ENCODE peak calls at places on chromosomes 13 and 19, in five cellular contexts. Z is mesothelial cell of epicardium, G is breast epithelium, W is GM06990, H is HFF-Myc. S is an unnamed sample.

GRCh38 chr13:76148926-76149325 is 512.8 kb downstream of the LMO7 start:
- DNase-seq in Z (no peak), G (no peak), W (no peak), H (no peak), S (no peak)

GRCh38 chr13:109981000-109981399 is 194.6 kb upstream of the IRS2 start:
- DNase-seq in Z (no peak), G (no peak), H (no peak), W (no peak), S (no peak)

GRCh38 chr19:17243854-17244617 is 1.7 kb downstream of the NR2F6 start:
- DNase-seq in G (no peak), Z (no peak), W (no peak), H (no peak), S (no peak)

GRCh38 chr13:91045351-91046034 is 302.0 kb upstream of the MIR17HG start:
- DNase-seq in H (no peak), W (no peak), Z (no peak), G (no peak), S (peak)

GRCh38 chr13:58804832-58805231 is 1173.3 kb downstream of the PCDH17 start:
- DNase-seq in G (no peak), H (no peak), Z (no peak), W (no peak), S (no peak)

GRCh38 chr13:34172048-34172447 is 354.1 kb downstream of the RFC3 start:
- DNase-seq in W (no peak), H (no peak), G (no peak), Z (no peak), S (no peak)

GRCh38 chr19:584240-585001 is 5.3 kb upstream of the HCN2 start:
- DNase-seq in H (no peak), Z (peak), W (peak), G (no peak), S (peak)

GRCh38 chr13:51258612-51259358 is 36.6 kb downstream of the FAM124A start:
- DNase-seq in Z (no peak), H (no peak), G (no peak), W (no peak), S (no peak)

GRCh38 chr13:64186503-64186902 is 2770.9 kb upstream of the PCDH20 start:
- DNase-seq in W (no peak), G (no peak), H (no peak), Z (no peak), S (no peak)

GRCh38 chr13:46662690-46663089 is 109.7 kb downstream of the LRCH1 start:
- DNase-seq in G (no peak), Z (no peak), H (no peak), W (no peak), S (no peak)

GRCh38 chr19:7349961-7350711 is 1.4 kb downstream of the ARHGEF18 start:
- DNase-seq in H (no peak), G (no peak), Z (no peak), W (peak), S (peak)
- TF ChIP-seq CTCF in H (no peak), G (no peak), Z (no peak), W (no peak), S (no peak)

GRCh38 chr19:37114001-37114400 is 35.8 kb downstream of the ZNF420 start:
- DNase-seq in G (no peak), Z (no peak), H (no peak), W (no peak), S (no peak)
- TF ChIP-seq CTCF in G (no peak), Z (peak), H (peak), W (no peak), S (no peak)

DNA sequence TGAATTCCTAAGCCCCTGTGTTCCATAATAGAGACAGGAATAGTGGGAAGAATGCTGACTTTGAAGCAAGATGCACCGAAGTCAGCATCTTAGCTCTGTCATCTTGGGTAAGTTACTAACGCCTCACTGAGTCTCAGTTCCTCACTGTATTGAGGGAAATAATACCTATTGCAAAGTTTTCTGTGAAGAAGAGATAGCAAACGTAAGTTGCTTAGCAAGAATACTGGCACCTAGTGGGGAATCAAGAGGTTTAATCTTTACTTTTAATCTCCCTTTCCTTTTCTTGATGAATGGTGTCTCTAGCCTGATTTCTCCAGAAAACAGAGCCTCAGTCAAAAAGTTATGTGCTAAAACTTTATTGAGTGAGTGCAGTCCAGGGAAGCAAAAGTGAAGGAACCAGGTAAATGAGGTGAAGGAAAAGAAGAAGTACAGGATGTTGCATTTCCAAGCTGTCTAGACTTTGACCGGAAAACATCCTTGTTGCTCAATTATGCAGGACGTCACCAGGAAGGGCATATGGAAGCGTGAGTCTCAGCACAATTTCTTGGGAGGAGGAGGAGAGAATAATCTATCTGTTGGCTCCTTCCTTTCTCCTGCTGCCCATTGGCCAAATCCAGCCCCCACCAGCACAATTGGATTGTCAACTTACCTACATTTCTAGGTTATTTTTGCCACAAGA is 210.0 kb downstream of the B3GLCT start:
- DNase-seq in Z (no peak), G (no peak), W (no peak), H (no peak), S (no peak)
- TF ChIP-seq CTCF in Z (no peak), G (no peak), W (peak), H (no peak), S (no peak)

DNA sequence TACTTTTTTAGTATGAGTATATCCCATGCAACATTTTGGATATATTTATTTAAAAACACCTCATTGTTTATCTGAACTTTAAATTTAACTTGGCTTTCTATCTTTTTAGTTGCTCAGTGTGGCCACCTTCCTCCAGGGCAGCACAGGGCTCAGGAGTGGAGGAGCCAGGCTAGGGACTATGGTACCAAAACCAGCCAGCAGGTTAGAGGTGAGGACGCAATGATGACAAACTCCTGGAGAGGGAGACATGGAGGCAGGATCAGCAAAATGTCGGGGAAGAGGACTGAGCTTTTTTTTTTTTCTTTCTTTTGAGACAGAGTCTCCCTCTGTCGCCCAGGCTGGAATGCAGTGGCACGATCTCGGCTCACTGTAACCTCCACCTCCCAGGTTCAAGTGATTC is 29.6 kb upstream of the CALM3 start:
- DNase-seq in H (no peak), W (no peak), G (no peak), Z (no peak), S (no peak)
- TF ChIP-seq CTCF in H (peak), W (no peak), G (no peak), Z (no peak), S (no peak)

GRCh38 chr13:43411211-43411610 is 375.6 kb downstream of the ENOX1 start:
- DNase-seq in H (no peak), G (no peak), Z (no peak), W (no peak), S (no peak)

GRCh38 chr13:43401364-43401763 is 378.0 kb downstream of the DNAJC15 start:
- DNase-seq in Z (no peak), W (no peak), H (no peak), G (no peak), S (no peak)

GRCh38 chr13:43407023-43407581 is 379.7 kb downstream of the ENOX1 start:
- DNase-seq in G (no peak), H (no peak), W (no peak), Z (no peak), S (no peak)

GRCh38 chr13:43408274-43408673 is 378.5 kb downstream of the ENOX1 start:
- DNase-seq in Z (no peak), W (no peak), H (no peak), G (no peak), S (no peak)

GRCh38 chr13:43405457-43405856 is 381.3 kb downstream of the ENOX1 start:
- DNase-seq in G (no peak), H (peak), W (no peak), Z (no peak), S (no peak)
- TF ChIP-seq CTCF in G (no peak), H (no peak), W (no peak), Z (no peak), S (no peak)

DNA sequence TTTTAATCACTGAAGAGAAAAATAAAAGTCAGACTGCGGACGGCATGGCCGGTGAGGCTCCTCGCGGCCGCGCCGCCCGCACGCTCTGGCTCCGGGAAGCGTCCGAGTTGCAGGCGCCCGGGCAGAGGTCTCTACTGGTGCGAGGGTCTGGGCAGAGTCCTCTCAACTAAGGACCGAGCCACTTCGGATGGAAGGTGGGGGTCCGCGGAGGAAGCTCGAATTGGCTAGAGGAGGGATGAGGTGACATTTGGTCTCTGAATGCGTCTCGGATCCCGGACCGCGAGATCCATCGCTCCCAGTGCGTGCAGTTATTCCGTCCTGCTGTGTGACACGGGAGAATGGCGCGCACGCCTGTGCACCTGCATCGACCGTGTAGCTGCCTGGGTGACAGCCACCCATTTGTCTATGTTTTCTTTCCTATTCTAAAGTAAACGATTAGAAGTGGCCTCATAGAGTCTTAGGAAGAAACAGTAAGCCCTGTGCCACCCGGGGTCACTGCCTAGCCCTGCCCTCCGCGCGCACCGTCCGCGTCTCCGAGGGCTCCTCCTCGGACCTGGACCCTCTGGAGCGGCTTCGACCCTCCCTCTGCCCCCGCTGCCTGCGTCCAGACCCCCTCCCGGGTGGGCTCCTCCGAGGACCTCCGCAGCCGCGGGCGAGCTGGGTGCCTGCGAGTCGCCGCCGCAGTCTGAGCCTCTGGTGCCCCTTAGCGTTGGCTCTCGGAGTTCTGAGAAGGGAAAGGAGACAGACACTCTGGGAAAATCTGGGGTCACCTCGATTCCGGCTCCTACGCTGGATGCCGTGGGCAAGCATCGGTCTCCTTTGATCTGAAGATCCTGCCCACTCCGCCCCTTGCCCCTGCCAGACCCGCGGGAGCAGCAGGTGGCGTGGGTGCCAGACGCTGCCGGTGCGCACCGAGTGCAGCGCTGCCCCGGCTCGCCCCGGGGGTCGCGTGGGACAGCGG is 347.4 kb downstream of the LIG4 start:
- DNase-seq in W (no peak), Z (peak), H (no peak), G (no peak), S (peak)
- TF ChIP-seq CTCF in W (no peak), Z (no peak), H (no peak), G (no peak), S (no peak)

GRCh38 chr19:33771308-33772101 is 25.2 kb upstream of the KCTD15 start:
- DNase-seq in W (peak), G (peak), H (no peak), Z (peak), S (peak)

GRCh38 chr19:33766623-33767022 is 30.0 kb upstream of the KCTD15 start:
- DNase-seq in Z (no peak), H (no peak), W (no peak), G (no peak), S (no peak)

GRCh38 chr19:33770107-33770506 is 26.6 kb upstream of the KCTD15 start:
- DNase-seq in W (no peak), G (no peak), H (no peak), Z (no peak), S (no peak)

GRCh38 chr19:33769208-33769607 is 27.5 kb upstream of the KCTD15 start:
- DNase-seq in H (no peak), Z (no peak), W (no peak), G (no peak), S (no peak)

DNA sequence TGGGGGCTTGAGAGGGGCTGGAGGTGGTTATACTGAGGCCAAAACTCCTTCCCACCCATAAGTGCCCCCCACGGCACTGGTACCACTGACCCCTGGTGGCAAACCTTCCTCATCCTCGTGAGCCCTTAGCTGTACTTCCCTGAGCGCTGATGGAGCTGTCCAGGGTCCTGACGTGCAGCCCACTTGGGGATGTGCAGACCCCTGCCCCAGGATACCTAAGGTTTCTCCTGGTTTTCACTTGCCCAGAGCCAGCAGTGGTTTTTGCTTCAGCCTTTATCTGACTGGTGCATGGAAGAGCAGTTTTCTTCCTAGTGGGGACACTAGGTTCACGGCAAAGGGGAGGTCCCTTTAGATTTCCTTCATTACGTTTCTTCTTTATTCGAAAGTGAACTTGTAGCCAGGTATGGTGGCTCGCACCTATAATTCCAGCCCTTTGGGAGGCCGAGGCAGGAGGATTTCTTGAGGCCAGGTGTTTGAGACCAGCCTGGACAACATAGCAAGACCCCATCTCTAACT is 28.7 kb upstream of the KCTD15 start:
- DNase-seq in Z (peak), W (no peak), G (no peak), H (no peak), S (no peak)
- TF ChIP-seq CTCF in Z (no peak), W (no peak), G (no peak), H (peak), S (no peak)

DNA sequence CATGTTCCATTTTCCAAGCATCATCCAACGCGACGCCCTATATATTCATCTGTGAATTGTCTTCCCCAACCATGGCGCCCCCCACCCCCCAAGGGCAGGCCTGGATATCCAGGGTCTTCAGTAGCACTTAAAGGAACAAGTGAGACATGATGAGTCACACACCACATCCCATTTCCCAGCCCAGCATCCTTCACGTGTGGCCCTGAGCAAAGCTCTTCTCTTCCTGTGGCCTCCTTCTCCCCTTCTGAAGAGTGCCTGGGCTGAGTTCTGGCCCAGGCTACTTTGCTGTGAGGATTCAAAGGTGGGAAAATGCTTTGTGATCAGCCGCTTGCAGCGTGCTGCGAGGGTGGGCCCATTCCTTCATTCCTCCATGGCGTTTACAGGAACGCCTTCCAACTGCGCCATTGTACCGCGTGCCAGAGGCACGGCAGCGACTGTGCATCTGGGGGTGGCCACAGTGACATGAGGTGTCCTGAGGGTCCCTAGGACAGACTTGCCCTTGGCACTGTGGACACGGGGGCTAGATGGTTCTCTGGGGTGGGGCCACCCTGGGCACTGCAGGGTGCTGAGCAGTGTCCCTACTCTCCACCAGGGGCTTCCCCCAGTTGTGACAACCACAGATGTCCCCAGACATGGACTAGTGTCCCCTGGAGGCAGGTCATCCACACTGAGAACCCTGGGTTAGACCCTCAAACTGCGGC is 11.7 kb downstream of the PLIN4 start:
- DNase-seq in G (no peak), W (no peak), Z (no peak), H (peak), S (no peak)
- TF ChIP-seq CTCF in G (no peak), W (no peak), Z (no peak), H (no peak), S (no peak)

DNA sequence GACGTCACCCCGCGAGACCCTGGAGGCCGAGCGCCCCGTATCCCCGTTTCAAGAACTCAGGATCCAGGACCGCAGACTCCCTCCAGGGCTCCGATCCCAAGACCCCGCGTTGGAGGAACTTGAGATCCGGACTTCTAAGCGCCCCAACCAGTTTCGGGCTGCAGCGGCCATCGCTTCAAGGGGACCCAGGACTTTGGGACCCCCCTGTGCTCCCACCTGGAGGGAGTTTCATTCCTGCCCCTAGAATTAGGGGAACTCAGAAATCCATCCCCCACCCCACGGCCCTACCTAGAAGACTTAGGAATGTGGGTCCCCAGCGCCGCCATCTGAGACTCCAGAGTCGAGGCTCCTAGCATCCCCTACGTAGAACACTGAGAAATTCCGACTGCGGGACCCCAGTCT is 399 bp downstream of the PLEKHG2 start:
- DNase-seq in G (no peak), H (no peak), W (no peak), Z (peak), S (no peak)
- TF ChIP-seq CTCF in G (no peak), H (no peak), W (no peak), Z (peak), S (no peak)

S was measured in GM13977.